ENCODE peak calls at places on chromosome 9, in six cellular contexts. O, I, Y, L, S and V are unnamed samples. For H3K4me1, the result is how much of the 10 kb centered on the place peaks cover.

GRCh38 chr9:73180373-73180772 is 28.7 kb downstream of the ANXA1 start:
- DNase-seq in I (no peak), L (no peak), S (no peak), Y (no peak), O (no peak), V (no peak)

GRCh38 chr9:69370430-69370829 is 45.4 kb downstream of the ENTREP1 start:
- DNase-seq in S (no peak), I (no peak), O (no peak), L (no peak), Y (no peak), V (no peak)

GRCh38 chr9:127185931-127186781 is 63.7 kb upstream of the ANGPTL2 start:
- DNase-seq in S (peak), Y (peak), L (peak), I (peak), O (no peak), V (peak)

GRCh38 chr9:73219985-73220626 is 68.4 kb downstream of the ANXA1 start:
- DNase-seq in O (no peak), Y (no peak), S (no peak), L (no peak), I (no peak), V (no peak)

GRCh38 chr9:93207326-93207814 is 23.4 kb downstream of the WNK2 start:
- DNase-seq in Y (peak), L (no peak), O (no peak), I (peak), S (no peak), V (no peak)

GRCh38 chr9:89635007-89635742 is 30.4 kb downstream of the GADD45G start:
- DNase-seq in O (no peak), Y (no peak), L (no peak), I (no peak), S (no peak), V (peak)

GRCh38 chr9:650362-650761 is 191.1 kb upstream of the DMRT1 start:
- DNase-seq in O (no peak), L (no peak), S (no peak), I (no peak), Y (no peak), V (no peak)

GRCh38 chr9:108205276-108205675 is 650.5 kb downstream of the ACTL7B start:
- DNase-seq in Y (no peak), O (no peak), S (no peak), L (no peak), I (no peak), V (no peak)

GRCh38 chr9:68999393-69000105 is 14.4 kb downstream of the PRKACG start:
- DNase-seq in Y (peak), I (peak), O (peak), L (peak), S (peak), V (peak)

GRCh38 chr9:89387970-89388867 is 69.9 kb downstream of the SECISBP2 start:
- DNase-seq in I (peak), S (peak), Y (peak), O (no peak), L (peak), V (peak)

GRCh38 chr9:19498015-19498414 is 89.2 kb downstream of the ACER2 start:
- DNase-seq in L (no peak), O (no peak), Y (no peak), I (no peak), S (no peak), V (no peak)

GRCh38 chr9:78932849-78933627 is 636.1 kb downstream of the PSAT1 start:
- DNase-seq in I (no peak), Y (no peak), S (no peak), O (peak), L (no peak), V (no peak)

GRCh38 chr9:27523141-27523540 is 949 bp upstream of the IFNK start:
- DNase-seq in Y (no peak), S (no peak), O (no peak), I (no peak), L (no peak), V (no peak)

GRCh38 chr9:134655101-134655500 is 13.5 kb downstream of the COL5A1 start:
- DNase-seq in I (no peak), Y (peak), S (no peak), L (no peak), O (no peak), V (no peak)

GRCh38 chr9:111613436-111614040 is 14.1 kb upstream of the PTGR1 start:
- DNase-seq in O (no peak), I (no peak), Y (no peak), S (peak), L (peak), V (no peak)

GRCh38 chr9:79731483-79731882 is 159.7 kb downstream of the TLE4 start:
- DNase-seq in L (no peak), O (no peak), Y (no peak), S (no peak), I (no peak), V (no peak)

GRCh38 chr9:93149361-93149760 is 15.3 kb upstream of the NINJ1 start:
- DNase-seq in S (no peak), L (no peak), Y (no peak), I (no peak), O (no peak), V (no peak)

GRCh38 chr9:5773324-5773999 is 59.5 kb downstream of the ERMP1 start:
- DNase-seq in L (no peak), I (no peak), Y (no peak), O (no peak), S (no peak), V (no peak)

GRCh38 chr9:70060883-70061507 is 17.3 kb downstream of the MAMDC2 start:
- DNase-seq in I (no peak), O (no peak), S (no peak), Y (no peak), L (no peak), V (no peak)

GRCh38 chr9:14037331-14037730 is 276.6 kb downstream of the NFIB start:
- DNase-seq in L (no peak), O (no peak), I (no peak), S (no peak), Y (no peak), V (no peak)

GRCh38 chr9:128845186-128845931 is 15.8 kb upstream of the SPOUT1 start:
- DNase-seq in Y (no peak), S (no peak), L (peak), I (no peak), O (no peak), V (no peak)

GRCh38 chr9:135246248-135247173 is 159.0 kb downstream of the OLFM1 start:
- DNase-seq in S (no peak), Y (peak), I (no peak), L (no peak), O (no peak), V (no peak)

GRCh38 chr9:119963258-119963797 is 594.1 kb upstream of the BRINP1 start:
- DNase-seq in I (no peak), L (no peak), S (no peak), O (peak), Y (no peak), V (no peak)

GRCh38 chr9:124272118-124272517 is 14.4 kb downstream of the NEK6 start:
- DNase-seq in S (no peak), Y (no peak), L (no peak), O (no peak), I (no peak), V (no peak)
- H3K4me1 ChIP-seq in S (half or more), Y (half or more), L (half or more), O (under half), I (under half), V (under half)

DNA sequence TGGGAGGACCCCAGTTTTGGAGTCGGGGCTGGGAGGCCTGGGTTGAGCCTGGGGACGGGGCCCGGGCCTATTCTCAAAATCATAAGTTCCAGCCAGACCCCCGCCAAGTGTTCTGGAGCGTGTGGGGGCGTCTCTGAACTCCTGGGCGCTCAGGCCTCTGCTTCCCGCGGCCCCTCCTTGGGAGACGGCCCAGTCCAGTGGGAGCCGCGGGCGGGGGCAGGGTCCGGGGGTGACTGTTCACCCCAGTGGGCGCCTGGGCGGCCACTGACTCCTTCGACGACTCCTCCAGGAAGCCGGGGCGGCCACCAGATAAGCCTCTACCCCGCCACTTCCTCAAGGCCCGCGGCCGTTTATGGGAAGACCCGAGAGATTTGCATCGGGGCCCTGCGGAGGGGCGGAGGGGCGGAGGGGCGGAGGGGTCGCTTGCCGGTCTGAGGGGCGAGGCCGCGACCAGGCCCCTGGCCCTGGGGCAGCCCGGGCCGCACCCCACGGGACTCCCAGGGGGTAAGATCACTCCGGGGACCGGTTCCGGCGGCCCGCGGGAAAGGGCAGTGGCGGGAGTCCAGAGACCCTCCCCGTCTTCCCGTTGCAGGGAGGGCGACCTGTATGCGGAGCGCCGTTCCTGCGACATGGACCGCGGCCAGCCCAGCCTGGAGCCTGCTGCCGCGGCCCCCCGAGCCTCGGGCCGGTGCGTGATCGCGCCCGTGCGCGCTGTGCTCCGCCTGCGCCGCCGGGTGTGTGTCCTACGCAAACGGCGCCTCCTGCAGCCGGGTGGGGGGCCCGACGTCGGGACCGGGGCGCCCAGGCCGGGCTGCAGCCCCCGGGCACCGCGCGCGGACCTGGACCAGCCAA is 761 bp downstream of the TOR4A start:
- DNase-seq in O (no peak), S (peak), Y (no peak), L (no peak), I (no peak), V (no peak)
- H3K4me3 ChIP-seq in O (peak), S (peak), Y (peak), L (peak), I (peak), V (peak)

DNA sequence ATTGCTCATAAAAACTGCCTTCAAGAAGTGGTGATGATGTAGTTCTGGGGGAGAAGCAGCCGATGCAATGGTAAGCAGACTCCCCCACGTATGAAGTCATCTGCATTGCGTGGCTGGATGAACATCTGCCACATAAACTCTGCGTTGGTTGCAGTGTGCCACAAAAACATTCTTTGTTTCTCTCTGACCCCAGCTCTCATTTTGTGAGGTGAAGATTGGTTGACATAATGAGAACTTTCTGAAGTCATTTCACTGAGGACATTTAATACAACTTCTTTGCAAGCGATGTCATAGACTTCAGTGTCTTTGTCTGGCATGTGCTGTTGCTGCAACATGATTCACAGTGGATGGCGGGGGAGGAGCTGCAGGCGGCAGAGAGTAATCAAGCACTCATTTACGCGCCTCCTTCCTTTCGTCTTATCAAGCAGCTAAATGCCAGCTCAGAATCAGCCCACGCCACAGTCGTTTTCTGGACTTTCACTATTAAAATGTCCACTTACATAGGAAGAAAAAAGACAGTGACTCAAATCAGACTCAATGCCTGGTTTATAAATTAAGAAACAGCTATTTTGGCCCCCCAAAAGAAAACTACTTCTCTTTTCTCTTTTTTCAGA is 91.5 kb upstream of the NFIL3 start:
- DNase-seq in L (no peak), S (no peak), I (peak), O (no peak), Y (no peak), V (peak)
- TF ChIP-seq EP300 in L (no peak), S (no peak), I (no peak), O (no peak), Y (peak), V (no peak)

DNA sequence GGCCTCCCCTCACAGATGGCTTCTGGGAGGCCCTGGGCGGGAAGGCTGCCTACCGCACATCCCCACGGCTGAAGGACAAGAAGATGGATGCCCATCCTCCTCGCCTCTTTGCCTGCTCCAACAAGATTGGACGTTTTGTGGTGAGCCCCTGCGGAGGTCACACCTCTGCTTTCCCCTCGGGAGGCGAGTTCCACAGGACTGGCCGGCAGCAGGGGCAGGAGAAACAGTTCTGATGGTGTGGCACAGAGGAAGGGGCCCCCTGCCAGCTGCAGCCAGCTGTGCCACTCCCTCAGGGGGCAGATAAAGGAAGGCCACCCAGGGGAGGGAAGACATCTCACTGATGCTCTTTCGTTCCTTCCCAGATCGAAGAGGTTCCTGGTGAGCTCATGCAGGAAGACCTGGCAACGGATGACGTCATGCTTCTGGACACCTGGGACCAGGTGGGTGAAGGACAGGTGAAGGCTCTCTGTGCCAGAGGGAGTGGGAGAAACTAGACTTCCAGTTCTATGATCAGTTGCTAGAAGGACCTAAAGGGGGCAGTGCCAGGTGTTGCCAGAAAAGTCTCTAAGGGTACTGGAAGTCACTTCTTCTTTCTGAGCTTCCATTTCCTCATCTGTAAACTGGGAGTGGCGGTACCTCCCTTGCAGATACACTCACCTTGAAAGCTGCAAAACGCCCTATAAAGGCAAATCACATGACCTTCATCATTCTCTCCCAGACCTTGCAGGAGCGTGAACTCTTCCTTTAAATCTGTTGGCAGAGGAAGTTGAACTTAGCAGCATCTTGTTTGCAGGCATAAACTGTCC is 41.0 kb downstream of the STOM start:
- DNase-seq in I (no peak), O (no peak), Y (no peak), L (no peak), S (no peak), V (no peak)
- H3K4me1 ChIP-seq in I (under half), O (under half), Y (half or more), L (under half), S (under half), V (under half)

GRCh38 chr9:109499061-109499630 is 1.0 kb upstream of the PTPN3 start:
- DNase-seq in O (no peak), Y (no peak), I (no peak), S (no peak), L (no peak), V (no peak)
- H3K4me3 ChIP-seq in O (peak), Y (no peak), I (peak), S (no peak), L (peak), V (peak)

GRCh38 chr9:113275147-113276131 is at the start of the genes CDC26 and PRPF4:
- DNase-seq in L (peak), S (peak), Y (peak), I (peak), O (peak), V (peak)
- TF ChIP-seq EP300 in L (peak), S (peak), Y (peak), I (peak), O (no peak), V (peak)

DNA sequence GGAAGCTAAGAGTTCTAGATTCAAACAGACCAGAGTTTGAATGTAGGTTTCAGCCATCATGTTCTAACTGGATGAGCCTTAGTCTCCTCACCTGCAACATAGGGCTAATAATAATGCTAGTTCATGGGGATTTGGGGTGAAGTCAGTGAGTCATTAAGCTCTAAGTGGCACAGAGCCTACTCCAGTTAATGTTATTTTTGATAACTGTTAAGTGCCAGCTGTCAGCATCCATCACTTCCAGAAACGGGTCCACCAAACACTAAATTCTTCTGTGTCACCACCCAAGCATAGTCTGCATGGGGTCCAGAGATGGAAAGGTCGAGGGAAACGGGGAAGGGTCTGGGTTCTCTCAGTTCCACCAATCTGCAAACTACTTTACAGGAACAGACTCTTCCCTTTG is 1.8 kb upstream of the TSC1 start:
- DNase-seq in S (no peak), I (no peak), L (no peak), Y (no peak), O (no peak), V (no peak)
- H3K4me1 ChIP-seq in S (under half), I (under half), L (half or more), Y (under half), O (under half), V (under half)

GRCh38 chr9:71685394-71685793 is 82.9 kb downstream of the CEMIP2 start:
- DNase-seq in I (no peak), O (no peak), S (no peak), L (no peak), Y (no peak), V (no peak)
- H3K4me3 ChIP-seq in I (no peak), O (no peak), S (no peak), L (no peak), Y (no peak), V (no peak)